ENCODE peak calls at places on chromosomes 4 and X, in six cellular contexts. One of them, this sample, is unnamed.

GRCh38 chr4:113683143-113683542 is 78.4 kb downstream of the CAMK2D start:
- DNase-seq in uterus: no peak
- DNase-seq in brain microvascular endothelial cell: no peak
- DNase-seq in sigmoid colon: no peak
- DNase-seq in K562: no peak
- DNase-seq in stimulated activated CD4-positive, alpha-beta T cell treated with anti-CD3 and anti-CD28 coated beads, Interleukin-1b, Interleukin-23, amount 100 ng/mL, for 24 hours: peak
- DNase-seq in this sample: no peak

GRCh38 chr4:184889683-184890082 is 63.9 kb upstream of the ACSL1 start:
- DNase-seq in stimulated activated CD4-positive, alpha-beta T cell treated with anti-CD3 and anti-CD28 coated beads, Interleukin-1b, Interleukin-23, amount 100 ng/mL, for 24 hours: no peak
- DNase-seq in sigmoid colon: no peak
- DNase-seq in brain microvascular endothelial cell: no peak
- DNase-seq in K562: no peak
- DNase-seq in uterus: no peak
- DNase-seq in this sample: no peak

GRCh38 chr4:94621491-94622080 is 136.2 kb upstream of the BMPR1B start:
- DNase-seq in stimulated activated CD4-positive, alpha-beta T cell treated with anti-CD3 and anti-CD28 coated beads, Interleukin-1b, Interleukin-23, amount 100 ng/mL, for 24 hours: no peak
- DNase-seq in K562: peak
- DNase-seq in brain microvascular endothelial cell: peak
- DNase-seq in uterus: no peak
- DNase-seq in sigmoid colon: no peak
- DNase-seq in this sample: no peak

GRCh38 chr4:1544861-1545275 is 138.6 kb upstream of the NKX1-1 start:
- DNase-seq in brain microvascular endothelial cell: no peak
- DNase-seq in uterus: no peak
- DNase-seq in K562: no peak
- DNase-seq in sigmoid colon: no peak
- DNase-seq in stimulated activated CD4-positive, alpha-beta T cell treated with anti-CD3 and anti-CD28 coated beads, Interleukin-1b, Interleukin-23, amount 100 ng/mL, for 24 hours: no peak
- DNase-seq in this sample: no peak

GRCh38 chrX:133989491-133989890 is 4.1 kb upstream of the GPC3 start:
- DNase-seq in stimulated activated CD4-positive, alpha-beta T cell treated with anti-CD3 and anti-CD28 coated beads, Interleukin-1b, Interleukin-23, amount 100 ng/mL, for 24 hours: no peak
- DNase-seq in brain microvascular endothelial cell: no peak
- DNase-seq in sigmoid colon: no peak
- DNase-seq in K562: no peak
- DNase-seq in uterus: no peak
- DNase-seq in this sample: no peak

GRCh38 chrX:153944140-153944799 is at the start of gene RENBP:
- DNase-seq in uterus: no peak
- DNase-seq in brain microvascular endothelial cell: no peak
- DNase-seq in sigmoid colon: no peak
- DNase-seq in stimulated activated CD4-positive, alpha-beta T cell treated with anti-CD3 and anti-CD28 coated beads, Interleukin-1b, Interleukin-23, amount 100 ng/mL, for 24 hours: peak
- DNase-seq in K562: peak
- DNase-seq in this sample: no peak

GRCh38 chr4:173747537-173748257 is 217.7 kb upstream of the HAND2 start:
- DNase-seq in sigmoid colon: no peak
- DNase-seq in K562: no peak
- DNase-seq in stimulated activated CD4-positive, alpha-beta T cell treated with anti-CD3 and anti-CD28 coated beads, Interleukin-1b, Interleukin-23, amount 100 ng/mL, for 24 hours: no peak
- DNase-seq in brain microvascular endothelial cell: no peak
- DNase-seq in uterus: no peak
- DNase-seq in this sample: no peak

GRCh38 chr4:31383767-31384166 is 663.6 kb downstream of the PCDH7 start:
- DNase-seq in uterus: no peak
- DNase-seq in K562: no peak
- DNase-seq in stimulated activated CD4-positive, alpha-beta T cell treated with anti-CD3 and anti-CD28 coated beads, Interleukin-1b, Interleukin-23, amount 100 ng/mL, for 24 hours: no peak
- DNase-seq in brain microvascular endothelial cell: no peak
- DNase-seq in sigmoid colon: no peak
- DNase-seq in this sample: no peak

GRCh38 chr4:113958766-113959540 is 20.5 kb downstream of the ARSJ start:
- DNase-seq in uterus: no peak
- DNase-seq in stimulated activated CD4-positive, alpha-beta T cell treated with anti-CD3 and anti-CD28 coated beads, Interleukin-1b, Interleukin-23, amount 100 ng/mL, for 24 hours: no peak
- DNase-seq in brain microvascular endothelial cell: peak
- DNase-seq in K562: no peak
- DNase-seq in sigmoid colon: no peak
- DNase-seq in this sample: no peak

GRCh38 chr4:177455591-177455990 is 13.4 kb upstream of the AGA start:
- DNase-seq in K562: peak
- DNase-seq in stimulated activated CD4-positive, alpha-beta T cell treated with anti-CD3 and anti-CD28 coated beads, Interleukin-1b, Interleukin-23, amount 100 ng/mL, for 24 hours: no peak
- DNase-seq in uterus: no peak
- DNase-seq in brain microvascular endothelial cell: peak
- DNase-seq in sigmoid colon: no peak
- DNase-seq in this sample: no peak

GRCh38 chrX:38641197-38641596 is 79.9 kb downstream of the TSPAN7 start:
- DNase-seq in brain microvascular endothelial cell: no peak
- DNase-seq in stimulated activated CD4-positive, alpha-beta T cell treated with anti-CD3 and anti-CD28 coated beads, Interleukin-1b, Interleukin-23, amount 100 ng/mL, for 24 hours: no peak
- DNase-seq in K562: peak
- DNase-seq in uterus: no peak
- DNase-seq in sigmoid colon: no peak
- DNase-seq in this sample: no peak

GRCh38 chr4:14841801-14842748 is 160.2 kb upstream of the CPEB2 start:
- DNase-seq in brain microvascular endothelial cell: peak
- DNase-seq in uterus: no peak
- DNase-seq in stimulated activated CD4-positive, alpha-beta T cell treated with anti-CD3 and anti-CD28 coated beads, Interleukin-1b, Interleukin-23, amount 100 ng/mL, for 24 hours: no peak
- DNase-seq in K562: no peak
- DNase-seq in sigmoid colon: no peak
- DNase-seq in this sample: no peak

GRCh38 chr4:2364654-2365053 is 53.8 kb downstream of the ZFYVE28 start:
- DNase-seq in uterus: no peak
- DNase-seq in brain microvascular endothelial cell: peak
- DNase-seq in K562: peak
- DNase-seq in stimulated activated CD4-positive, alpha-beta T cell treated with anti-CD3 and anti-CD28 coated beads, Interleukin-1b, Interleukin-23, amount 100 ng/mL, for 24 hours: peak
- DNase-seq in sigmoid colon: peak
- DNase-seq in this sample: no peak

GRCh38 chr4:177052211-177052725 is 257.4 kb upstream of the NEIL3 start:
- DNase-seq in stimulated activated CD4-positive, alpha-beta T cell treated with anti-CD3 and anti-CD28 coated beads, Interleukin-1b, Interleukin-23, amount 100 ng/mL, for 24 hours: no peak
- DNase-seq in brain microvascular endothelial cell: no peak
- DNase-seq in uterus: no peak
- DNase-seq in K562: no peak
- DNase-seq in sigmoid colon: no peak
- DNase-seq in this sample: no peak

GRCh38 chrX:45803383-45803921 is 602.8 kb upstream of the DIPK2B start:
- DNase-seq in brain microvascular endothelial cell: peak
- DNase-seq in sigmoid colon: no peak
- DNase-seq in K562: no peak
- DNase-seq in stimulated activated CD4-positive, alpha-beta T cell treated with anti-CD3 and anti-CD28 coated beads, Interleukin-1b, Interleukin-23, amount 100 ng/mL, for 24 hours: no peak
- DNase-seq in uterus: no peak
- DNase-seq in this sample: no peak